ENCODE peak calls at places on chromosomes 11 and 22, in eight cellular contexts. X, Y, O, W, U, C, H and P are unnamed samples.

GRCh38 chr11:72643547-72643946 is 30.7 kb downstream of the PDE2A start:
- DNase-seq in X (no peak), Y (no peak), O (no peak), W (no peak), U (no peak), C (peak; percentile 18), H (peak; percentile 78), P (no peak)

GRCh38 chr11:14251754-14252153 is 107.2 kb downstream of the RRAS2 start:
- DNase-seq in X (no peak), Y (no peak), O (no peak), W (no peak), U (no peak), C (no peak), H (no peak), P (no peak)

GRCh38 chr11:75969626-75970308 is 154.8 kb downstream of the UVRAG start:
- DNase-seq in X (no peak), Y (no peak), O (peak; percentile 84), W (no peak), U (no peak), C (no peak), H (peak; percentile 2), P (no peak)

GRCh38 chr22:30187726-30188407 is 58.7 kb downstream of the LIF start:
- DNase-seq in X (no peak), Y (no peak), O (peak; percentile 63), W (no peak), U (no peak), C (no peak), H (no peak), P (no peak)

GRCh38 chr11:122036022-122036421 is 80.0 kb downstream of the BLID start:
- DNase-seq in X (no peak), Y (no peak), O (peak; percentile 90), W (no peak), U (no peak), C (no peak), H (no peak), P (no peak)

GRCh38 chr11:130828741-130829140 is 87.5 kb downstream of the SNX19 start:
- DNase-seq in X (no peak), Y (no peak), O (no peak), W (no peak), U (no peak), C (no peak), H (no peak), P (no peak)

GRCh38 chr11:22343411-22344032 is 5.3 kb downstream of the SLC17A6 start:
- DNase-seq in X (no peak), Y (no peak), O (no peak), W (no peak), U (no peak), C (no peak), H (no peak), P (no peak)

GRCh38 chr11:120378474-120378873 is 42.3 kb downstream of the ARHGEF12 start:
- DNase-seq in X (no peak), Y (no peak), O (no peak), W (no peak), U (no peak), C (no peak), H (peak; percentile 24), P (no peak)

GRCh38 chr22:41782316-41782715 is 18.2 kb upstream of the CCDC134 start:
- DNase-seq in X (no peak), Y (no peak), O (no peak), W (no peak), U (no peak), C (no peak), H (no peak), P (no peak)

GRCh38 chr11:76415073-76415472 is 29.7 kb upstream of the EMSY start:
- DNase-seq in X (no peak), Y (peak; percentile 54), O (no peak), W (no peak), U (no peak), C (no peak), H (no peak), P (no peak)

GRCh38 chr22:38868886-38869381 is 3.1 kb downstream of the CBX6 start:
- DNase-seq in X (peak; percentile 73), Y (peak; percentile 91), O (peak; percentile 51), W (peak; percentile 76), U (peak; percentile 88), C (peak; percentile 38), H (peak; percentile 36), P (peak; percentile 71)

GRCh38 chr11:77203901-77204755 is 76.1 kb downstream of the MYO7A start:
- DNase-seq in X (no peak), Y (no peak), O (no peak), W (no peak), U (no peak), C (no peak), H (no peak), P (no peak)

GRCh38 chr11:18720811-18721575 is 5.0 kb downstream of the IGSF22 start:
- DNase-seq in X (peak; percentile 73), Y (peak; percentile 88), O (peak; percentile 43), W (peak; percentile 89), U (peak; percentile 84), C (peak; percentile 56), H (peak; percentile 33), P (peak; percentile 87)

GRCh38 chr11:10784229-10785145 is 24.2 kb downstream of the EIF4G2 start:
- DNase-seq in X (no peak), Y (no peak), O (peak; percentile 35), W (no peak), U (no peak), C (no peak), H (no peak), P (no peak)

GRCh38 chr11:13126430-13126829 is 117.3 kb downstream of the RASSF10 start:
- DNase-seq in X (no peak), Y (no peak), O (peak; percentile 98), W (no peak), U (no peak), C (no peak), H (peak; percentile 58), P (no peak)

GRCh38 chr11:106727261-106727660 is 291.0 kb downstream of the GUCY1A2 start:
- DNase-seq in X (no peak), Y (no peak), O (no peak), W (no peak), U (no peak), C (no peak), H (no peak), P (no peak)

GRCh38 chr11:64752106-64752970 is 7.4 kb downstream of the PYGM start:
- DNase-seq in X (no peak), Y (no peak), O (no peak), W (no peak), U (no peak), C (no peak), H (no peak), P (no peak)

GRCh38 chr11:30733748-30734147 is 147.6 kb upstream of the MPPED2 start:
- DNase-seq in X (no peak), Y (no peak), O (no peak), W (no peak), U (no peak), C (no peak), H (no peak), P (no peak)

GRCh38 chr22:46064966-46065666 is 85.2 kb upstream of the PPARA start:
- DNase-seq in X (no peak), Y (no peak), O (no peak), W (peak; percentile 44), U (no peak), C (no peak), H (peak; percentile 58), P (no peak)

GRCh38 chr11:86162257-86162656 is 82.3 kb upstream of the EED start:
- DNase-seq in X (no peak), Y (peak; percentile 66), O (peak; percentile 93), W (peak; percentile 36), U (peak; percentile 52), C (no peak), H (peak; percentile 85), P (no peak)

GRCh38 chr11:2882681-2883110 is 2.9 kb downstream of the CDKN1C start:
- DNase-seq in X (no peak), Y (no peak), O (no peak), W (no peak), U (no peak), C (no peak), H (no peak), P (no peak)

GRCh38 chr22:42384506-42384905 is 47.7 kb downstream of the NFAM1 start:
- DNase-seq in X (no peak), Y (peak; percentile 91), O (no peak), W (no peak), U (no peak), C (no peak), H (no peak), P (no peak)

GRCh38 chr11:74321487-74322188 is 10.2 kb upstream of the P4HA3 start:
- DNase-seq in X (peak; percentile 16), Y (peak; percentile 73), O (peak; percentile 65), W (peak; percentile 27), U (no peak), C (no peak), H (peak; percentile 8), P (no peak)

GRCh38 chr22:37739611-37740049 is 42.8 kb downstream of the TRIOBP start:
- DNase-seq in X (no peak), Y (no peak), O (no peak), W (peak; percentile 47), U (peak; percentile 84), C (no peak), H (no peak), P (no peak)

GRCh38 chr11:1062075-1062820 is 12.4 kb upstream of the MUC2 start:
- DNase-seq in X (no peak), Y (no peak), O (no peak), W (no peak), U (no peak), C (no peak), H (no peak), P (no peak)

GRCh38 chr11:126434950-126435335 is 79.5 kb downstream of the ST3GAL4 start:
- DNase-seq in X (no peak), Y (no peak), O (no peak), W (no peak), U (no peak), C (no peak), H (no peak), P (no peak)
- H3K4me1 ChIP-seq in X (no peaks in the 10 kb centered on the region), Y (no peaks in the 10 kb centered on the region), O (peaks cover 12% of the 10 kb centered on the region), W (no peaks in the 10 kb centered on the region), U (peaks cover 18% of the 10 kb centered on the region), C (peaks cover 8% of the 10 kb centered on the region), H (peaks cover 5% of the 10 kb centered on the region), P (no peaks in the 10 kb centered on the region)

GRCh38 chr22:47775686-47776085 is 1013.2 kb downstream of the TBC1D22A start:
- DNase-seq in X (no peak), Y (no peak), O (no peak), W (no peak), U (no peak), C (no peak), H (no peak), P (no peak)
- H3K4me1 ChIP-seq in X (no peaks in the 10 kb centered on the region), Y (no peaks in the 10 kb centered on the region), O (no peaks in the 10 kb centered on the region), W (no peaks in the 10 kb centered on the region), U (no peaks in the 10 kb centered on the region), C (no peaks in the 10 kb centered on the region), H (no peaks in the 10 kb centered on the region), P (no peaks in the 10 kb centered on the region)

DNA sequence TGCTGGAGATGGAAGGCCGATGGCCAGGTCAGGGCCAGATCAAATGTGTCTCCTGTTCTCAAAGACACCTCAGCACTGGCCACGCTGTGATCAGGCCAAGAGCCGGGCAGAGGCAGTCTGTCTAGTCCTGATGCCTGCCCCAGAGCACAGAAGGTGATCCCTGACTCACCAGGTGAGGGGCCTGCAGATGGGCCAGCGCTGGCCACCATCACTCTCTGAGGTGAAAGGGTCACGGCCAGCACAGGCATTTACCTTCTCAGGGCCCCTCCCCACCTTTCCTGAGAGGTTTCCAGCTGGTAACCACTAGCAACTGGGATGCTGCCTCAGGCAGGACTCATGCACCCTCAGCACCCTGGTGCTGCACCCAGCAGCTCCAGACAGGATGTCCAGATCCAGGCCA is 2.9 kb downstream of the SBF1 start:
- DNase-seq in X (no peak), Y (no peak), O (no peak), W (no peak), U (no peak), C (no peak), H (no peak), P (no peak)
- H3K4me1 ChIP-seq in X (peaks cover 53% of the 10 kb centered on the region), Y (peaks cover 67% of the 10 kb centered on the region), O (peaks cover 25% of the 10 kb centered on the region), W (peaks cover 25% of the 10 kb centered on the region), U (peaks cover 60% of the 10 kb centered on the region), C (peaks cover 40% of the 10 kb centered on the region), H (peaks cover 60% of the 10 kb centered on the region), P (peaks cover 64% of the 10 kb centered on the region)

GRCh38 chr11:117819096-117820040 is 5.2 kb downstream of the FXYD2 start:
- DNase-seq in X (no peak), Y (peak; percentile 80), O (peak; percentile 63), W (peak; percentile 53), U (peak; percentile 58), C (no peak), H (peak; percentile 66), P (no peak)
- H3K4me1 ChIP-seq in X (peaks cover 72% of the 10 kb centered on the region), Y (peaks cover 15% of the 10 kb centered on the region), O (peaks cover 5% of the 10 kb centered on the region), W (peaks cover 6% of the 10 kb centered on the region), U (peaks cover 71% of the 10 kb centered on the region), C (peaks cover 10% of the 10 kb centered on the region), H (peaks cover 14% of the 10 kb centered on the region), P (peaks cover 70% of the 10 kb centered on the region)